ENCODE peak calls at places on chromosomes 16 and 17, in ten cellular contexts. Y is BE2C; P is endothelial cell of umbilical vein; L is prostate gland; W is tibial artery; O is fibroblast of lung; N is effector memory CD4-positive, alpha-beta T cell; K is small intestine; D is suprapubic skin; B is pancreas. J is an unnamed sample. For H3K4me1, the result is how much of the 10 kb centered on the place peaks cover.

GRCh38 chr16:77905356-77905920 is 116.9 kb upstream of the CLEC3A start:
- DNase-seq in N (no peak), B (no peak), W (no peak), Y (no peak), P (no peak), L (no peak), K (no peak), O (peak), D (no peak), J (no peak)

GRCh38 chr17:10271004-10271620 is 72.7 kb upstream of the GAS7 start:
- DNase-seq in N (no peak), W (no peak), Y (no peak), K (no peak), O (no peak), P (no peak), D (no peak), L (no peak), B (no peak), J (no peak)

GRCh38 chr17:51165680-51166197 is 472 bp upstream of the NME2 start:
- DNase-seq in B (no peak), W (no peak), K (no peak), P (no peak), L (no peak), N (no peak), Y (peak), D (no peak), O (peak), J (peak)

GRCh38 chr17:68710976-68711375 is 109.8 kb upstream of the FAM20A start:
- DNase-seq in Y (no peak), P (no peak), B (no peak), L (no peak), W (no peak), K (no peak), O (no peak), D (no peak), N (no peak), J (no peak)

GRCh38 chr17:31321971-31322370 is 549 bp upstream of the EVI2A start:
- DNase-seq in K (peak), B (no peak), P (no peak), N (no peak), Y (no peak), O (no peak), W (no peak), L (no peak), D (no peak), J (no peak)

GRCh38 chr17:43402078-43402477 is 3.3 kb downstream of the ARL4D start:
- DNase-seq in B (no peak), O (no peak), N (no peak), L (no peak), D (no peak), P (no peak), K (no peak), Y (no peak), W (peak), J (no peak)

GRCh38 chr16:30893082-30893743 is 664 bp downstream of the BCL7C start:
- DNase-seq in B (no peak), K (no peak), L (no peak), W (no peak), Y (no peak), N (no peak), D (no peak), P (no peak), O (no peak), J (no peak)

GRCh38 chr16:17272716-17273115 is 198.0 kb downstream of the XYLT1 start:
- DNase-seq in W (no peak), B (no peak), O (no peak), D (no peak), K (no peak), N (no peak), L (no peak), P (no peak), Y (no peak), J (no peak)

GRCh38 chr16:72749091-72749490 is 298.8 kb downstream of the ZFHX3 start:
- DNase-seq in K (no peak), N (no peak), Y (no peak), W (no peak), O (no peak), B (no peak), L (no peak), P (no peak), D (no peak), J (no peak)

GRCh38 chr16:53872248-53873221 is 168.6 kb downstream of the FTO start:
- DNase-seq in W (no peak), N (no peak), Y (no peak), B (no peak), D (no peak), K (no peak), P (no peak), L (no peak), O (peak), J (peak)

GRCh38 chr17:75315541-75316243 is 26.5 kb upstream of the SLC25A19 start:
- DNase-seq in Y (no peak), K (no peak), W (no peak), D (no peak), B (no peak), P (no peak), O (peak), L (no peak), N (no peak), J (peak)

GRCh38 chr16:19864566-19864965 is 20.1 kb downstream of the GPRC5B start:
- DNase-seq in P (no peak), O (no peak), K (no peak), W (no peak), L (no peak), D (no peak), Y (no peak), B (no peak), N (no peak), J (no peak)

GRCh38 chr16:11615756-11616447 is 29.2 kb upstream of the LITAF start:
- DNase-seq in L (no peak), B (no peak), O (peak), N (no peak), D (no peak), P (no peak), Y (no peak), W (no peak), K (peak), J (peak)

DNA sequence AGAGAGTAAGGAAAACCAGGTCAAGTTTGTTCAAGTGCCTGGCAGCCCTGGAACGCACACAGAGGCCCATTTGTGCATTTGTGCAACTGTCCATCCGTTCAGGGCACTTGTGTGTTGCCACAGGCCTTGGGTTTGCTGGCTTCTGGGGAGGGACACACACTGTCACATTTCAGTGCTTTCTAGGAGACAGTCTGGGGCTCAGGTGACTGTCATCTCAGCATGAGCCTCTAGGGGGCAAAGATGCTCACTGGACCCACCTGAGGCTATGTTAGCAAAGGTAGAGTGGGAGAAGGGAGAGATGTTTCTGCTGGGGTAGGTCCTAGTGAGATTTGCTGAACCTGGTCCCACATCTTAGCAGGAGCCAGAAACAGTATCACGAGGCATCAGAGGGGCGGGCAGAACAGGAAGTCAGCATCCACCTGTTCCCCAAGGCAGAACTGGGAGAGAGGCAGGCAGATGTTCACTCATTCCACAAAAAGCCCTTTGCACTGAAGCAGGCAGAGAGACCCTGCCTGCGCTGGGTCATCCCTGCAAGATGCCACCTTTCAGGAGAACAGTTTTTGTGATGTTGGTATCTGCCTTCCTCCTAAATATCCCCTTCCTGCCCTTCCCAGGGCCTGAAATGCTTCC is 48.5 kb downstream of the RAI1 start:
- DNase-seq in L (peak), K (peak), P (no peak), Y (no peak), W (no peak), B (peak), N (peak), D (no peak), O (no peak), J (no peak)
- H3K4me1 ChIP-seq in L (under half), K (under half), P (under half), Y (under half), W (under half), B (under half), N (under half), D (half or more), O (under half), J (under half)

GRCh38 chr16:80991792-80992430 is 14.8 kb downstream of the CMC2 start:
- DNase-seq in D (no peak), W (no peak), B (no peak), N (no peak), O (no peak), Y (no peak), K (no peak), L (no peak), P (no peak), J (no peak)

GRCh38 chr16:80990978-80991377 is 15.7 kb downstream of the CMC2 start:
- DNase-seq in W (no peak), L (no peak), D (no peak), K (no peak), O (no peak), N (no peak), Y (no peak), B (no peak), P (no peak), J (no peak)

GRCh38 chr16:80989801-80990200 is 16.9 kb downstream of the CMC2 start:
- DNase-seq in W (no peak), P (no peak), K (no peak), Y (no peak), L (no peak), O (no peak), D (no peak), N (no peak), B (no peak), J (no peak)

GRCh38 chr16:80988756-80989155 is 17.9 kb downstream of the CMC2 start:
- DNase-seq in O (no peak), Y (no peak), W (no peak), K (no peak), L (no peak), P (no peak), D (no peak), B (no peak), N (no peak), J (no peak)

DNA sequence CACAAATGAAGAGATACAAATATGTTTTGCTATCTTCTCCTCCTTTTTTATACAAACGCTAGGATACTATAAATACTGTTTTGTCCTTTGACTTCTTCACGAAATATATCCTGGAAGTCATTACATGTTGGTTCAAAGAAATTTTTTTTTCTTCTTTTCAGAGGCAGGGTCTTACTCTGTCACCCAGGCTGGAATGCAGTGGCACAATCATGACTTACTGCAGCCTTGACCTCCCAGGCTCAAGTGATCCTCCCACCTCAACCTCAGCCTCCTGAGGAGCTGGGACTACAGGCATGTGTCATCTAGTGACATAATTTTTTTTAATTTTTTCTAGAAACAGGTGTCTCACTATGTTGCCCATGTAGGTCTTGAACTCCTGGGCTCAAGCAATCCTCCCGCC is 16.1 kb downstream of the CMC2 start:
- DNase-seq in D (no peak), P (no peak), B (no peak), O (no peak), L (no peak), W (no peak), K (no peak), N (no peak), Y (no peak), J (no peak)
- H3K4me1 ChIP-seq in D (under half), P (under half), B (under half), O (under half), L (under half), W (under half), K (under half), N (under half), Y (under half), J (under half)

GRCh38 chr17:76685846-76686245 is 24.9 kb downstream of the MXRA7 start:
- DNase-seq in P (no peak), B (no peak), L (no peak), K (no peak), Y (no peak), W (no peak), D (no peak), N (no peak), O (no peak), J (no peak)
- H3K4me1 ChIP-seq in P (under half), B (under half), L (under half), K (under half), Y (under half), W (half or more), D (half or more), N (under half), O (under half), J (under half)

GRCh38 chr17:1605681-1606351 is 22.8 kb downstream of the SLC43A2 start:
- DNase-seq in W (no peak), L (no peak), K (no peak), Y (no peak), B (no peak), O (no peak), D (no peak), N (no peak), P (no peak), J (no peak)
- H3K4me1 ChIP-seq in W (under half), L (under half), K (under half), Y (under half), B (under half), O (under half), D (under half), N (under half), P (under half), J (under half)

GRCh38 chr17:57720636-57721035 is 24.5 kb downstream of the CCDC182 start:
- DNase-seq in W (peak), Y (no peak), O (no peak), N (no peak), B (no peak), P (no peak), D (no peak), K (no peak), L (no peak), J (no peak)

GRCh38 chr17:57722704-57723043 is 22.4 kb downstream of the CCDC182 start:
- DNase-seq in P (no peak), N (no peak), K (no peak), O (no peak), L (no peak), D (no peak), Y (no peak), B (no peak), W (no peak), J (no peak)

GRCh38 chr17:57723427-57724037 is 21.6 kb downstream of the CCDC182 start:
- DNase-seq in W (peak), O (peak), N (no peak), K (no peak), D (no peak), B (no peak), P (no peak), L (no peak), Y (no peak), J (peak)

GRCh38 chr17:57724038-57724728 is 20.9 kb downstream of the CCDC182 start:
- DNase-seq in L (no peak), B (no peak), P (no peak), W (no peak), K (no peak), D (no peak), N (no peak), Y (peak), O (peak), J (peak)

DNA sequence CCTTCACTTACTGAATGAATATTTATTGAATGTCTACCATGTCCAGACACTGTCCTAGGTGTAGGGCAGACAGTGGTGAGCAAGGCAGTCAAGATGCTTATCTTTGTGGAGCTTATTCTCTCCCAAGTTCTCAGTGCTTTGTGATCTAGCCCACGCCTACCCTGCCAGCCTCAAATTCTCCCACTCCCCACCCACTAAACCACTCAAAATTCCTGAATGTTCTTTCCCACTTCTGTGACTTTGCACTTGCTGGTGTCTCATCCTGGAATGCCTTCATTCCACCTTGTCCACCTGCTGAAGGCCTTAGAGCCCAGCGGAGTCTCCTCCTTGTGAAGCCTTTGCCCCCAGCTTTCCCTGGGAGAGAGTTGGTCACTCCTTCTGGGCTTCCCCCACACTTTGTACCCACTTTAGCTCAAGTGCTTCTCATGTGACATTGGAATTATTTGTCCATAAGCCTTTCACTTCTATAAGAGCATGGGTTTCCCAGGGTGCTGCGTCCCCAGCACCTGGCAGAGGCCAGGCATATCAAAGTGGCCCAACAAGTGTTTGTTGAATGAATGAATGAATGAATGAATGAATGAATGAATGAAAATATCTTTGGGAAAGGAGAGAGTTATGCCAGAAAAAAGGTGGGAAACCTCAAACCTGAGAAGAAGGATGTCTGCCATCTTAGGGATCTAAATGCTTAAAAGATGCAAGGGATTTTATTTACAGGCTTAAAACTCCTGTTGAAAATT is 23.0 kb downstream of the CCDC182 start:
- DNase-seq in B (no peak), O (no peak), N (no peak), P (no peak), D (peak), W (peak), L (no peak), K (no peak), Y (no peak), J (no peak)
- H3K4me1 ChIP-seq in B (under half), O (under half), N (under half), P (under half), D (under half), W (under half), L (under half), K (under half), Y (under half), J (under half)

DNA sequence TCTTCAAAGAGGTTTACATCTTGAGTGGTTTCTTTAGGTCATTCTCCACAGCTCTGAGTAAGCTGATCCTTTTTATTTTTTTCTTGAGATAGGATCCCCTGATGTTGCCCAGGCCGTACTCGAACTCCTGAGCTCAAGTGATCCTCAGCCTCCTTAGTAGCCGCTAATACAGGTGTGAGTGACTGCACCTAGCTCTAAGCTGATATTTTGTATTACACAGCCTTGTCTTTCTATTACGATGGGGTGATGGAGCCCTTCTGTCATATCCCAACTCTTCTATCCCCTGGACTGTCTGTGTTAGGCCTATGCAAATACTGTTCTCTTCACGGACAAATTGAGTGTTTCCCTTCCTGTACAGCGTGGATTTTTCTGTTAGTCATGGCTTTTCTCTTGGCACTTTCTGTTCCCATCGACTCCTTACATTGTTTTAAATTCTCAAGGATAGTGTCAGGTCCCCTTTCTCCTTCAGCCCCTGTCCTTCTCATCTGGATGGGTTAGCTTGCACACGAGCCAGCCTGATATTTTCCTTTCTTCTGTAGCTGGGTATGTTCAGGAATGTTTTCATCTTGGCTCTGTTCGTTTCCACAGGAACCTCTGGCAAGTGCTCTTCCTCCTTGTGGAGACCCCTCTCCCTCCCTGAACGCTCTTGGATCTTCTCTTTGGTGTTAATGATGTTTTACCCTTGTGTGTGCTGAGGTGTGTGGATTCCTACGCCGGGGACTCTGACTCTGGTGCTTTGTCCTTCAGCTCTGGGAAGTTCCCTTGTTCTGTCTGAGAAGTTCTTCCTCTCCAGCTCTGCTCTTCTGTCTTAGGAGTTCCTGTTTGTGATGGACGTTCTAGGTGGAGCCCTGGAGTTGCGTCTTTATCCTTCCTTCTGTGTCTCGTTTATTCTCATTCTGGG is 2.3 kb downstream of the BANP start:
- DNase-seq in Y (no peak), K (no peak), W (no peak), O (peak), P (peak), N (no peak), D (no peak), B (no peak), L (no peak), J (no peak)
- H3K4me1 ChIP-seq in Y (under half), K (under half), W (under half), O (under half), P (under half), N (under half), D (half or more), B (under half), L (under half), J (under half)